ENCODE peak calls at places on chromosomes 2 and 18, in six cellular contexts. One of them, this sample, is unnamed.
A peak's percentile ranks its signal among the peaks of the same experiment; 100 is the strongest.

GRCh38 chr18:23935804-23936203 is 78.8 kb upstream of the TTC39C start:
- DNase-seq in body of pancreas: no peak
- DNase-seq in DND-41: peak; percentile 63
- DNase-seq in lower leg skin: no peak
- DNase-seq in colonic mucosa: no peak
- DNase-seq in cardiac fibroblast: no peak
- DNase-seq in this sample: no peak

GRCh38 chr2:220224711-220225519 is 597.5 kb downstream of the SLC4A3 start:
- DNase-seq in body of pancreas: no peak
- DNase-seq in DND-41: no peak
- DNase-seq in lower leg skin: no peak
- DNase-seq in colonic mucosa: no peak
- DNase-seq in cardiac fibroblast: peak; percentile 46
- DNase-seq in this sample: peak; percentile 88

GRCh38 chr2:46383784-46384456 is 86.7 kb downstream of the EPAS1 start:
- DNase-seq in body of pancreas: no peak
- DNase-seq in DND-41: no peak
- DNase-seq in lower leg skin: no peak
- DNase-seq in colonic mucosa: no peak
- DNase-seq in cardiac fibroblast: no peak
- DNase-seq in this sample: no peak

GRCh38 chr2:133635115-133635514 is 66.9 kb upstream of the NCKAP5 start:
- DNase-seq in body of pancreas: no peak
- DNase-seq in DND-41: no peak
- DNase-seq in lower leg skin: no peak
- DNase-seq in colonic mucosa: no peak
- DNase-seq in cardiac fibroblast: no peak
- DNase-seq in this sample: no peak

GRCh38 chr18:73985855-73986254 is 161.8 kb downstream of the FBXO15 start:
- DNase-seq in body of pancreas: no peak
- DNase-seq in DND-41: no peak
- DNase-seq in lower leg skin: no peak
- DNase-seq in colonic mucosa: no peak
- DNase-seq in cardiac fibroblast: no peak
- DNase-seq in this sample: no peak

GRCh38 chr18:24659837-24660720 is 199.6 kb downstream of the HRH4 start:
- DNase-seq in body of pancreas: peak; percentile 14
- DNase-seq in DND-41: peak; percentile 62
- DNase-seq in lower leg skin: no peak
- DNase-seq in colonic mucosa: peak; percentile 25
- DNase-seq in cardiac fibroblast: peak; percentile 30
- DNase-seq in this sample: peak; percentile 35

GRCh38 chr2:119049968-119050657 is 108.1 kb downstream of the MARCO start:
- DNase-seq in body of pancreas: no peak
- DNase-seq in DND-41: no peak
- DNase-seq in lower leg skin: no peak
- DNase-seq in colonic mucosa: no peak
- DNase-seq in cardiac fibroblast: peak; percentile 20
- DNase-seq in this sample: no peak

GRCh38 chr2:97730245-97730644 is 16.9 kb downstream of the ZAP70 start:
- DNase-seq in body of pancreas: no peak
- DNase-seq in DND-41: no peak
- DNase-seq in lower leg skin: no peak
- DNase-seq in colonic mucosa: no peak
- DNase-seq in cardiac fibroblast: no peak
- DNase-seq in this sample: no peak

GRCh38 chr2:160332318-160332717 is 132.2 kb upstream of the ITGB6 start:
- DNase-seq in body of pancreas: no peak
- DNase-seq in DND-41: peak; percentile 61
- DNase-seq in lower leg skin: no peak
- DNase-seq in colonic mucosa: no peak
- DNase-seq in cardiac fibroblast: peak; percentile 63
- DNase-seq in this sample: peak; percentile 68

GRCh38 chr2:108547606-108548005 is 13.3 kb downstream of the LIMS1 start:
- DNase-seq in body of pancreas: no peak
- DNase-seq in DND-41: no peak
- DNase-seq in lower leg skin: no peak
- DNase-seq in colonic mucosa: no peak
- DNase-seq in cardiac fibroblast: no peak
- DNase-seq in this sample: no peak

GRCh38 chr2:127953128-127953718 is 67.5 kb upstream of the AMMECR1L start:
- DNase-seq in body of pancreas: peak; percentile 31
- DNase-seq in DND-41: no peak
- DNase-seq in lower leg skin: no peak
- DNase-seq in colonic mucosa: peak; percentile 39
- DNase-seq in cardiac fibroblast: peak; percentile 62
- DNase-seq in this sample: no peak

GRCh38 chr2:161243873-161244272 is 64.4 kb upstream of the PSMD14 start:
- DNase-seq in body of pancreas: no peak
- DNase-seq in DND-41: peak; percentile 39
- DNase-seq in lower leg skin: no peak
- DNase-seq in colonic mucosa: no peak
- DNase-seq in cardiac fibroblast: no peak
- DNase-seq in this sample: no peak

GRCh38 chr2:130884503-130884902 is 47.8 kb downstream of the ARHGEF4 start:
- DNase-seq in body of pancreas: no peak
- DNase-seq in DND-41: no peak
- DNase-seq in lower leg skin: no peak
- DNase-seq in colonic mucosa: no peak
- DNase-seq in cardiac fibroblast: no peak
- DNase-seq in this sample: no peak

GRCh38 chr2:146229513-146230155 is 1615.2 kb upstream of the ACVR2A start:
- DNase-seq in body of pancreas: no peak
- DNase-seq in DND-41: no peak
- DNase-seq in lower leg skin: no peak
- DNase-seq in colonic mucosa: no peak
- DNase-seq in cardiac fibroblast: no peak
- DNase-seq in this sample: no peak

GRCh38 chr2:174120346-174120745 is 128.0 kb downstream of the OLA1 start:
- DNase-seq in body of pancreas: no peak
- DNase-seq in DND-41: no peak
- DNase-seq in lower leg skin: no peak
- DNase-seq in colonic mucosa: no peak
- DNase-seq in cardiac fibroblast: no peak
- DNase-seq in this sample: peak; percentile 34

GRCh38 chr2:56009758-56010534 is 86.4 kb upstream of the EFEMP1 start:
- DNase-seq in body of pancreas: no peak
- DNase-seq in DND-41: no peak
- DNase-seq in lower leg skin: no peak
- DNase-seq in colonic mucosa: no peak
- DNase-seq in cardiac fibroblast: peak; percentile 82
- DNase-seq in this sample: peak; percentile 70

GRCh38 chr2:27989149-27989548 is 98.6 kb downstream of the BABAM2 start:
- DNase-seq in body of pancreas: no peak
- DNase-seq in DND-41: no peak
- DNase-seq in lower leg skin: no peak
- DNase-seq in colonic mucosa: no peak
- DNase-seq in cardiac fibroblast: no peak
- DNase-seq in this sample: no peak

GRCh38 chr2:145764631-145765030 is 1244.7 kb upstream of the ZEB2 start:
- DNase-seq in body of pancreas: no peak
- DNase-seq in DND-41: no peak
- DNase-seq in lower leg skin: no peak
- DNase-seq in colonic mucosa: no peak
- DNase-seq in cardiac fibroblast: peak; percentile 90
- DNase-seq in this sample: no peak

GRCh38 chr2:44257781-44258180 is 17.5 kb upstream of the SLC3A1 start:
- DNase-seq in body of pancreas: no peak
- DNase-seq in DND-41: no peak
- DNase-seq in lower leg skin: no peak
- DNase-seq in colonic mucosa: no peak
- DNase-seq in cardiac fibroblast: no peak
- DNase-seq in this sample: no peak

GRCh38 chr18:22678486-22678885 is 254.6 kb upstream of the RBBP8 start:
- DNase-seq in body of pancreas: no peak
- DNase-seq in DND-41: no peak
- DNase-seq in lower leg skin: no peak
- DNase-seq in colonic mucosa: no peak
- DNase-seq in cardiac fibroblast: peak; percentile 45
- DNase-seq in this sample: no peak

GRCh38 chr2:172698041-172698863 is 37.4 kb upstream of the RAPGEF4 start:
- DNase-seq in body of pancreas: no peak
- DNase-seq in DND-41: no peak
- DNase-seq in lower leg skin: no peak
- DNase-seq in colonic mucosa: no peak
- DNase-seq in cardiac fibroblast: peak; percentile 43
- DNase-seq in this sample: peak; percentile 86

GRCh38 chr2:6943971-6944370 is 26.8 kb downstream of the RNF144A start:
- DNase-seq in body of pancreas: no peak
- DNase-seq in DND-41: no peak
- DNase-seq in lower leg skin: no peak
- DNase-seq in colonic mucosa: no peak
- DNase-seq in cardiac fibroblast: no peak
- DNase-seq in this sample: no peak

GRCh38 chr18:55982992-55983391 is 395.0 kb upstream of the TCF4 start:
- DNase-seq in body of pancreas: no peak
- DNase-seq in DND-41: no peak
- DNase-seq in lower leg skin: no peak
- DNase-seq in colonic mucosa: no peak
- DNase-seq in cardiac fibroblast: no peak
- DNase-seq in this sample: no peak

GRCh38 chr2:1748741-1749488 is 4.6 kb upstream of the PXDN start:
- DNase-seq in body of pancreas: peak; percentile 6
- DNase-seq in DND-41: no peak
- DNase-seq in lower leg skin: no peak
- DNase-seq in colonic mucosa: peak; percentile 4
- DNase-seq in cardiac fibroblast: no peak
- DNase-seq in this sample: no peak

GRCh38 chr2:155633060-155633839 is 699.3 kb downstream of the NR4A2 start:
- DNase-seq in body of pancreas: no peak
- DNase-seq in DND-41: no peak
- DNase-seq in lower leg skin: no peak
- DNase-seq in colonic mucosa: no peak
- DNase-seq in cardiac fibroblast: no peak
- DNase-seq in this sample: no peak

GRCh38 chr2:128307595-128307994 is 11.1 kb downstream of the HS6ST1 start:
- DNase-seq in body of pancreas: peak; percentile 7
- DNase-seq in DND-41: no peak
- DNase-seq in lower leg skin: no peak
- DNase-seq in colonic mucosa: no peak
- DNase-seq in cardiac fibroblast: no peak
- DNase-seq in this sample: no peak

GRCh38 chr2:61328707-61329251 is 142.1 kb downstream of the USP34 start:
- DNase-seq in body of pancreas: no peak
- DNase-seq in DND-41: no peak
- DNase-seq in lower leg skin: no peak
- DNase-seq in colonic mucosa: peak; percentile 24
- DNase-seq in cardiac fibroblast: no peak
- DNase-seq in this sample: peak; percentile 95

DNA sequence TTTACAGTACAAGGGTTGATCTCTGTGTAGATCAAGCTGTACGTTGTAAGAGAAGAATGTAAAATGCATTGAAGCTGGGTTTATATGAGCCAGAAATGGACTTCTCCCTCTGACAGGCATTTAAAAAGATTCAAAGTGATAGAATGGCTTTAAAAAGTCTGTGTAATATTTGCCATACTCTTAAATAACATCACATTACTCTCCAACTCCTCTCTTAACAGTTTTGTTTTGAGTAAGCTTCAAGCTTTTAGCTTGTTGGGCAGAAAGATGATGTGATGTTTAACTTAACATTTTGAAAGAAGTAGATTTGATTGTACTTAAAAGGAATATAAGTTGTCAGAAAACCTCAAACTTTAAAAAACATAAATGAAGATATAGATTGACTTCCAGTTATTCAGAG is 72.2 kb downstream of the COX7A2L start:
- DNase-seq in body of pancreas: no peak
- DNase-seq in DND-41: no peak
- DNase-seq in lower leg skin: no peak
- DNase-seq in colonic mucosa: no peak
- DNase-seq in cardiac fibroblast: no peak
- DNase-seq in this sample: no peak
- TF ChIP-seq CTCF in body of pancreas: no peak
- TF ChIP-seq CTCF in DND-41: no peak
- TF ChIP-seq CTCF in lower leg skin: no peak
- TF ChIP-seq CTCF in colonic mucosa: no peak
- TF ChIP-seq CTCF in cardiac fibroblast: no peak
- TF ChIP-seq CTCF in this sample: no peak

GRCh38 chr18:2848145-2848878 is 1.5 kb downstream of the EMILIN2 start:
- DNase-seq in body of pancreas: no peak
- DNase-seq in DND-41: no peak
- DNase-seq in lower leg skin: no peak
- DNase-seq in colonic mucosa: no peak
- DNase-seq in cardiac fibroblast: peak; percentile 4
- DNase-seq in this sample: peak; percentile 21
- H3K4me3 ChIP-seq in body of pancreas: peak overlapping the region; percentile 17
- H3K4me3 ChIP-seq in DND-41: no peak overlapping the region
- H3K4me3 ChIP-seq in lower leg skin: peak overlapping the region; percentile 33
- H3K4me3 ChIP-seq in colonic mucosa: peak overlapping the region; percentile 10
- H3K4me3 ChIP-seq in cardiac fibroblast: no peak overlapping the region
- H3K4me3 ChIP-seq in this sample: peak overlapping the region; percentile 55

DNA sequence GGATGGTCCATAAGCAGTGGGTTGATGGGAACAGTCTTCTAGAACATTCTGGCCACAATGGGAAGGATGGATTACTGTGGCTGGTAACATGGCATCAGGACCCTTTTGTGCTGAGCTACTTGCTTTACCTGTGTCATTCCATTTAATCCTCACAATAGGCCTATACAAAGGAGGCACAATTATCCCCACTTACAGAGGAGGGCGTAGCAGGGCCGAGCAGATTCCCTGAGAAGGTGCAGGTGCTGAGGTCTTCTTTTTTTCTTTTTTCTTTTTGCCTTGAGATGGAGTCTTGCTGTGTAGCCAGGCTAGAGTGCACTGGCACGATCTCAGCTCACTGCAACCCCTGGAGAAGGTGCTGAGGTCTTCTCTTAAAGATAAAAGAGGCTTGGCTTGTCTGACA is 6.7 kb upstream of the LRRC30 start:
- DNase-seq in body of pancreas: no peak
- DNase-seq in DND-41: no peak
- DNase-seq in lower leg skin: no peak
- DNase-seq in colonic mucosa: no peak
- DNase-seq in cardiac fibroblast: no peak
- DNase-seq in this sample: no peak
- TF ChIP-seq CTCF in body of pancreas: no peak
- TF ChIP-seq CTCF in DND-41: no peak
- TF ChIP-seq CTCF in lower leg skin: no peak
- TF ChIP-seq CTCF in colonic mucosa: no peak
- TF ChIP-seq CTCF in cardiac fibroblast: no peak
- TF ChIP-seq CTCF in this sample: no peak

GRCh38 chr2:26809876-26810577 is 24.2 kb downstream of the CENPA start:
- DNase-seq in body of pancreas: no peak
- DNase-seq in DND-41: no peak
- DNase-seq in lower leg skin: no peak
- DNase-seq in colonic mucosa: no peak
- DNase-seq in cardiac fibroblast: no peak
- DNase-seq in this sample: no peak

GRCh38 chr2:26811261-26811660 is 25.4 kb downstream of the CENPA start:
- DNase-seq in body of pancreas: no peak
- DNase-seq in DND-41: no peak
- DNase-seq in lower leg skin: no peak
- DNase-seq in colonic mucosa: no peak
- DNase-seq in cardiac fibroblast: no peak
- DNase-seq in this sample: no peak

GRCh38 chr2:26809211-26809610 is 23.4 kb downstream of the CENPA start:
- DNase-seq in body of pancreas: no peak
- DNase-seq in DND-41: no peak
- DNase-seq in lower leg skin: no peak
- DNase-seq in colonic mucosa: no peak
- DNase-seq in cardiac fibroblast: no peak
- DNase-seq in this sample: no peak

GRCh38 chr2:26811791-26812454 is 26.1 kb downstream of the CENPA start:
- DNase-seq in body of pancreas: no peak
- DNase-seq in DND-41: no peak
- DNase-seq in lower leg skin: no peak
- DNase-seq in colonic mucosa: no peak
- DNase-seq in cardiac fibroblast: no peak
- DNase-seq in this sample: no peak

GRCh38 chr2:26812731-26813130 is 26.9 kb downstream of the CENPA start:
- DNase-seq in body of pancreas: no peak
- DNase-seq in DND-41: no peak
- DNase-seq in lower leg skin: no peak
- DNase-seq in colonic mucosa: no peak
- DNase-seq in cardiac fibroblast: no peak
- DNase-seq in this sample: no peak
- H3K4me3 ChIP-seq in body of pancreas: no peak overlapping the region
- H3K4me3 ChIP-seq in DND-41: no peak overlapping the region
- H3K4me3 ChIP-seq in lower leg skin: no peak overlapping the region
- H3K4me3 ChIP-seq in colonic mucosa: no peak overlapping the region
- H3K4me3 ChIP-seq in cardiac fibroblast: no peak overlapping the region
- H3K4me3 ChIP-seq in this sample: no peak overlapping the region

This sample was measured in fibroblast of villous mesenchyme.